ENCODE peak calls at places on chromosomes 7 and 10, in six cellular contexts. D, G, Y, S, V and L are unnamed samples.

GRCh38 chr7:57416601-57417358 is 33.2 kb upstream of the ZNF716 start:
- DNase-seq in D (no peak), G (no peak), Y (no peak), S (no peak), V (no peak), L (no peak)

GRCh38 chr7:81226234-81226633 is 307.4 kb upstream of the SEMA3C start:
- DNase-seq in D (no peak), G (no peak), Y (no peak), S (no peak), V (no peak), L (no peak)

GRCh38 chr10:73819513-73820093 is 8.2 kb upstream of the NDST2 start:
- DNase-seq in D (no peak), G (no peak), Y (no peak), S (no peak), V (peak; percentile 84), L (no peak)

GRCh38 chr7:155230169-155230593 is 67.5 kb upstream of the INSIG1 start:
- DNase-seq in D (peak; percentile 51), G (peak; percentile 73), Y (peak; percentile 90), S (peak; percentile 100), V (no peak), L (peak; percentile 81)

GRCh38 chr10:96708456-96708855 is 11.9 kb downstream of the PIK3AP1 start:
- DNase-seq in D (no peak), G (no peak), Y (no peak), S (no peak), V (no peak), L (no peak)

GRCh38 chr10:48240196-48240595 is 34.3 kb downstream of the FRMPD2 start:
- DNase-seq in D (no peak), G (no peak), Y (no peak), S (no peak), V (no peak), L (no peak)

GRCh38 chr10:97673736-97674525 is 13.1 kb downstream of the AVPI1 start:
- DNase-seq in D (no peak), G (peak; percentile 70), Y (peak; percentile 77), S (peak; percentile 62), V (no peak), L (peak; percentile 94)

GRCh38 chr7:55493416-55493815 is 78.9 kb downstream of the VOPP1 start:
- DNase-seq in D (no peak), G (no peak), Y (peak; percentile 29), S (no peak), V (no peak), L (no peak)

GRCh38 chr7:10821156-10821555 is 152.5 kb upstream of the PHF14 start:
- DNase-seq in D (no peak), G (no peak), Y (no peak), S (no peak), V (no peak), L (no peak)

GRCh38 chr7:44599222-44599621 is 7.2 kb upstream of the OGDH start:
- DNase-seq in D (no peak), G (no peak), Y (no peak), S (no peak), V (no peak), L (no peak)

GRCh38 chr7:13077466-13077865 is 390.0 kb downstream of the ARL4A start:
- DNase-seq in D (no peak), G (no peak), Y (peak; percentile 41), S (peak; percentile 23), V (no peak), L (no peak)

GRCh38 chr10:72663971-72664370 is 28.0 kb upstream of the MCU start:
- DNase-seq in D (no peak), G (no peak), Y (no peak), S (peak; percentile 31), V (no peak), L (no peak)

GRCh38 chr10:117609095-117609821 is 66.7 kb downstream of the EMX2 start:
- DNase-seq in D (peak; percentile 48), G (peak; percentile 41), Y (peak; percentile 82), S (no peak), V (no peak), L (no peak)

GRCh38 chr10:103966671-103967432 is at the start of gene SLK:
- DNase-seq in D (peak; percentile 97), G (peak; percentile 77), Y (peak; percentile 77), S (peak; percentile 57), V (peak; percentile 85), L (peak; percentile 97)

GRCh38 chr7:106309352-106309751 is 24.6 kb upstream of the NAMPT start:
- DNase-seq in D (no peak), G (no peak), Y (no peak), S (no peak), V (no peak), L (no peak)

GRCh38 chr10:36236931-36237330 is 594.8 kb upstream of the FZD8 start:
- DNase-seq in D (no peak), G (no peak), Y (peak; percentile 21), S (no peak), V (no peak), L (no peak)

GRCh38 chr7:124550036-124550435 is 215.6 kb downstream of the GPR37 start:
- DNase-seq in D (no peak), G (no peak), Y (peak; percentile 45), S (no peak), V (no peak), L (no peak)

GRCh38 chr7:56447864-56448693 is 331.9 kb upstream of the NUPR2 start:
- DNase-seq in D (no peak), G (no peak), Y (no peak), S (no peak), V (no peak), L (no peak)

GRCh38 chr10:21030096-21030495 is 133.0 kb upstream of the NEBL start:
- DNase-seq in D (no peak), G (no peak), Y (peak; percentile 10), S (peak; percentile 71), V (no peak), L (no peak)

GRCh38 chr7:92246363-92247101 is 758 bp downstream of the ANKIB1 start:
- DNase-seq in D (peak; percentile 31), G (peak; percentile 42), Y (peak; percentile 36), S (peak; percentile 24), V (peak; percentile 15), L (no peak)

GRCh38 chr10:123995461-123996131 is 97.8 kb downstream of the CHST15 start:
- DNase-seq in D (peak; percentile 77), G (peak; percentile 32), Y (peak; percentile 66), S (peak; percentile 86), V (peak; percentile 58), L (no peak)

GRCh38 chr10:13571541-13571940 is 15.2 kb upstream of the PRPF18 start:
- DNase-seq in D (no peak), G (no peak), Y (no peak), S (no peak), V (no peak), L (no peak)

GRCh38 chr7:93715234-93715633 is 140.7 kb upstream of the CALCR start:
- DNase-seq in D (peak; percentile 60), G (peak; percentile 1), Y (peak; percentile 71), S (peak; percentile 57), V (peak; percentile 18), L (peak; percentile 62)

GRCh38 chr7:48035967-48036478 is 680 bp downstream of the C7orf57 start:
- DNase-seq in D (peak; percentile 33), G (no peak), Y (peak; percentile 51), S (no peak), V (peak; percentile 23), L (no peak)

GRCh38 chr10:12844796-12845524 is 156.6 kb downstream of the CCDC3 start:
- DNase-seq in D (peak; percentile 82), G (no peak), Y (peak; percentile 88), S (peak; percentile 81), V (no peak), L (no peak)

GRCh38 chr7:86995814-86996213 is 63.6 kb downstream of the ELAPOR2 start:
- DNase-seq in D (no peak), G (no peak), Y (no peak), S (no peak), V (no peak), L (no peak)

GRCh38 chr7:100435401-100436304 is 644 bp downstream of the PPP1R35 start:
- DNase-seq in D (peak; percentile 68), G (no peak), Y (peak; percentile 19), S (no peak), V (peak; percentile 64), L (no peak)

GRCh38 chr7:46982928-46983327 is 599.0 kb downstream of the TNS3 start:
- DNase-seq in D (no peak), G (no peak), Y (no peak), S (no peak), V (no peak), L (no peak)

GRCh38 chr10:35225204-35225603 is 98.6 kb downstream of the CREM start:
- DNase-seq in D (no peak), G (no peak), Y (no peak), S (no peak), V (no peak), L (no peak)

GRCh38 chr7:5692112-5692844 is 89.2 kb downstream of the RNF216 start:
- DNase-seq in D (peak; percentile 80), G (peak; percentile 47), Y (peak; percentile 100), S (peak; percentile 93), V (peak; percentile 50), L (peak; percentile 52)

GRCh38 chr7:99860281-99861127 is 16.3 kb downstream of the OR2AE1 start:
- DNase-seq in D (peak; percentile 40), G (no peak), Y (peak; percentile 14), S (peak; percentile 97), V (no peak), L (no peak)

GRCh38 chr7:87100326-87100725 is 40.9 kb upstream of the ELAPOR2 start:
- DNase-seq in D (no peak), G (no peak), Y (no peak), S (no peak), V (no peak), L (no peak)

GRCh38 chr7:2604608-2605174 is 27.1 kb upstream of the TTYH3 start:
- DNase-seq in D (no peak), G (no peak), Y (no peak), S (no peak), V (no peak), L (no peak)

GRCh38 chr7:72924748-72925545 is at the start of gene POM121:
- DNase-seq in D (peak; percentile 94), G (peak; percentile 71), Y (peak; percentile 91), S (peak; percentile 75), V (peak; percentile 86), L (peak; percentile 84)

GRCh38 chr10:99232357-99232999 is 3.2 kb downstream of the HPSE2 start:
- DNase-seq in D (peak; percentile 36), G (no peak), Y (no peak), S (no peak), V (no peak), L (no peak)

GRCh38 chr7:44633254-44634186 is 27.1 kb downstream of the OGDH start:
- DNase-seq in D (peak; percentile 60), G (peak; percentile 40), Y (peak; percentile 99), S (peak; percentile 83), V (peak; percentile 52), L (peak; percentile 32)

GRCh38 chr7:29190349-29191045 is 4.1 kb upstream of the CHN2 start:
- DNase-seq in D (peak; percentile 27), G (no peak), Y (no peak), S (no peak), V (no peak), L (no peak)

GRCh38 chr7:130493275-130493868 is 1.5 kb downstream of the MEST start:
- DNase-seq in D (no peak), G (no peak), Y (no peak), S (no peak), V (no peak), L (peak; percentile 81)

GRCh38 chr7:50832744-50833143 is 50.0 kb upstream of the GRB10 start:
- DNase-seq in D (peak; percentile 57), G (no peak), Y (peak; percentile 48), S (peak; percentile 93), V (no peak), L (no peak)

GRCh38 chr7:78576196-78576595 is 777.6 kb downstream of the PHTF2 start:
- DNase-seq in D (no peak), G (no peak), Y (peak; percentile 38), S (no peak), V (no peak), L (no peak)